ENCODE peak calls at places on chromosomes 7 and 10, in six cellular contexts. M is astrocyte of the spinal cord; V is activated CD4-positive, alpha-beta T cell treated with anti-CD3 and anti-CD28 coated beads, Interleukin-2, amount 10 ng/mL, durations not matched to agents 7 days and 5 days; G is cardiac fibroblast; I is GM18507; P is cardiac septum. C is an unnamed sample.

GRCh38 chr10:13311177-13311575 is 11.3 kb upstream of the PHYH start:
- DNase-seq in M (no peak), V (no peak), G (peak), I (no peak), P (no peak), C (no peak)

GRCh38 chr10:7587168-7587864 is 79.5 kb downstream of the ITIH5 start:
- DNase-seq in M (no peak), V (no peak), G (no peak), I (no peak), P (no peak), C (no peak)

GRCh38 chr7:84182301-84182700 is 12.3 kb downstream of the SEMA3A start:
- DNase-seq in M (no peak), V (no peak), G (no peak), I (no peak), P (no peak), C (no peak)

GRCh38 chr10:111344804-111345203 is 268.0 kb downstream of the ADRA2A start:
- DNase-seq in M (no peak), V (no peak), G (no peak), I (no peak), P (no peak), C (no peak)

GRCh38 chr10:104052351-104052885 is 33.3 kb downstream of the COL17A1 start:
- DNase-seq in M (no peak), V (no peak), G (peak), I (no peak), P (no peak), C (no peak)

GRCh38 chr7:115043605-115044004 is 121.7 kb downstream of the MDFIC start:
- DNase-seq in M (no peak), V (no peak), G (peak), I (no peak), P (no peak), C (no peak)

GRCh38 chr10:86862373-86862772 is 95.0 kb downstream of the MMRN2 start:
- DNase-seq in M (no peak), V (no peak), G (no peak), I (no peak), P (no peak), C (no peak)

GRCh38 chr10:100744136-100744979 is 1.0 kb upstream of the PAX2 start:
- DNase-seq in M (no peak), V (no peak), G (no peak), I (no peak), P (no peak), C (peak)

GRCh38 chr10:122852261-122852660 is 6.6 kb upstream of the CUZD1 start:
- DNase-seq in M (peak), V (no peak), G (no peak), I (no peak), P (no peak), C (no peak)

GRCh38 chr7:137390076-137390475 is 46.5 kb upstream of the PTN start:
- DNase-seq in M (no peak), V (no peak), G (no peak), I (no peak), P (no peak), C (no peak)

GRCh38 chr10:17005621-17006566 is 123.7 kb downstream of the CUBN start:
- DNase-seq in M (peak), V (no peak), G (no peak), I (no peak), P (no peak), C (no peak)

GRCh38 chr7:29192284-29192683 is 2.3 kb upstream of the CHN2 start:
- DNase-seq in M (no peak), V (no peak), G (no peak), I (no peak), P (no peak), C (no peak)

GRCh38 chr10:86353506-86354485 is 12.8 kb downstream of the GRID1 start:
- DNase-seq in M (no peak), V (no peak), G (no peak), I (no peak), P (no peak), C (no peak)

GRCh38 chr7:1742555-1743303 is 72.7 kb downstream of the ELFN1 start:
- DNase-seq in M (peak), V (no peak), G (peak), I (peak), P (no peak), C (peak)

GRCh38 chr7:24301703-24302102 is 17.7 kb downstream of the NPY start:
- DNase-seq in M (no peak), V (no peak), G (no peak), I (no peak), P (no peak), C (no peak)

GRCh38 chr7:69932034-69932628 is 333.9 kb downstream of the AUTS2 start:
- DNase-seq in M (peak), V (no peak), G (peak), I (no peak), P (no peak), C (no peak)

GRCh38 chr7:109284943-109285342 is 715.3 kb downstream of the DNAJB9 start:
- DNase-seq in M (no peak), V (no peak), G (peak), I (no peak), P (no peak), C (no peak)